ENCODE peak calls at places on chromosomes 2 and 18, in six cellular contexts. X, V, Z, F, Y and C are unnamed samples.

GRCh38 chr2:186925514-186925913 is 76.5 kb upstream of the ZSWIM2 start:
- DNase-seq in X (no peak), Z (no peak), F (no peak), V (no peak), Y (no peak), C (peak)

GRCh38 chr2:65482971-65483370 is 50.6 kb upstream of the SPRED2 start:
- DNase-seq in F (no peak), V (no peak), X (no peak), Y (no peak), Z (no peak), C (no peak)

GRCh38 chr2:110101280-110101844 is 14.3 kb downstream of the MALL start:
- DNase-seq in Y (peak), F (peak), V (peak), X (no peak), Z (no peak), C (peak)

GRCh38 chr2:30359644-30360167 is 87.3 kb upstream of the LCLAT1 start:
- DNase-seq in Y (no peak), F (no peak), X (no peak), Z (no peak), V (no peak), C (no peak)

GRCh38 chr2:127096718-127097470 is 10.1 kb downstream of the BIN1 start:
- DNase-seq in V (no peak), F (no peak), Z (no peak), Y (no peak), X (no peak), C (no peak)

GRCh38 chr2:66541646-66542045 is 106.7 kb downstream of the MEIS1 start:
- DNase-seq in Y (no peak), Z (no peak), X (no peak), F (no peak), V (no peak), C (no peak)

GRCh38 chr2:118321436-118322100 is 233.3 kb downstream of the INSIG2 start:
- DNase-seq in Y (no peak), Z (no peak), X (no peak), V (no peak), F (no peak), C (no peak)

GRCh38 chr2:224343226-224343625 is 58.7 kb downstream of the FAM124B start:
- DNase-seq in Z (no peak), X (no peak), F (no peak), Y (no peak), V (no peak), C (no peak)

GRCh38 chr2:117432746-117433145 is 381.7 kb upstream of the DDX18 start:
- DNase-seq in Z (no peak), X (no peak), F (no peak), Y (no peak), V (no peak), C (no peak)

GRCh38 chr2:136375017-136375901 is 257.3 kb upstream of the CXCR4 start:
- DNase-seq in V (no peak), Z (no peak), F (no peak), X (no peak), Y (no peak), C (peak)

GRCh38 chr2:20189299-20189931 is 35.5 kb downstream of the SDC1 start:
- DNase-seq in F (no peak), Z (no peak), V (no peak), X (no peak), Y (no peak), C (no peak)

GRCh38 chr2:132902626-132903025 is 232.6 kb upstream of the LYPD1 start:
- DNase-seq in Y (no peak), X (no peak), F (no peak), Z (no peak), V (no peak), C (no peak)

GRCh38 chr2:219071189-219071816 is 10.6 kb upstream of the IHH start:
- DNase-seq in F (peak), V (no peak), X (no peak), Y (no peak), Z (no peak), C (no peak)

GRCh38 chr2:46887028-46887885 is 28.3 kb downstream of the MCFD2 start:
- DNase-seq in V (no peak), X (no peak), Y (no peak), F (peak), Z (no peak), C (no peak)

GRCh38 chr2:58204195-58204959 is 36.7 kb downstream of the FANCL start:
- DNase-seq in X (no peak), Z (no peak), Y (no peak), V (no peak), F (no peak), C (no peak)

GRCh38 chr2:232974431-232974830 is 38.6 kb downstream of the NGEF start:
- DNase-seq in Z (no peak), F (no peak), Y (no peak), X (no peak), V (no peak), C (no peak)

GRCh38 chr2:70532244-70532935 is 21.2 kb downstream of the TGFA start:
- DNase-seq in F (no peak), X (no peak), V (no peak), Z (no peak), Y (no peak), C (no peak)

GRCh38 chr2:10422732-10423399 is 25.3 kb downstream of the ODC1 start:
- DNase-seq in Y (no peak), V (no peak), F (no peak), Z (no peak), X (no peak), C (no peak)

GRCh38 chr2:154960802-154961583 is 262.5 kb downstream of the KCNJ3 start:
- DNase-seq in Z (no peak), V (no peak), Y (no peak), F (no peak), X (no peak), C (no peak)

GRCh38 chr2:100767224-100767653 is 52.7 kb upstream of the NPAS2 start:
- DNase-seq in F (peak), X (no peak), Z (no peak), Y (no peak), V (peak), C (no peak)

GRCh38 chr2:173782681-173783080 is 182.5 kb downstream of the SP3 start:
- DNase-seq in V (no peak), Z (no peak), Y (no peak), X (no peak), F (no peak), C (no peak)

GRCh38 chr2:72954376-72955187 is 37.3 kb downstream of the EMX1 start:
- DNase-seq in X (no peak), F (no peak), Z (no peak), V (no peak), Y (no peak), C (no peak)

GRCh38 chr2:133459590-133459989 is 108.7 kb downstream of the NCKAP5 start:
- DNase-seq in X (no peak), Y (no peak), V (no peak), F (no peak), Z (no peak), C (no peak)

GRCh38 chr2:143282684-143283083 is 153.5 kb downstream of the ARHGAP15 start:
- DNase-seq in Z (peak), X (no peak), F (no peak), V (no peak), Y (no peak), C (no peak)

GRCh38 chr2:148670773-148671172 is 26.2 kb downstream of the EPC2 start:
- DNase-seq in F (peak), Z (no peak), V (no peak), Y (no peak), X (no peak), C (no peak)

GRCh38 chr2:142866426-142866825 is 11.0 kb upstream of the KYNU start:
- DNase-seq in V (no peak), Y (no peak), X (no peak), F (no peak), Z (no peak), C (no peak)

GRCh38 chr18:58862851-58863538 is 1.7 kb upstream of the ZNF532 start:
- DNase-seq in Z (no peak), V (peak), F (no peak), Y (no peak), X (peak), C (no peak)

GRCh38 chr2:33859191-33859590 is 260.1 kb upstream of the FAM98A start:
- DNase-seq in X (no peak), Z (no peak), Y (no peak), V (no peak), F (no peak), C (peak)